ENCODE peak calls at places on chromosome 15, in nine cellular contexts. One of them, this sample, is unnamed.

GRCh38 chr15:33194704-33195261 is at the start of gene FMN1:
- DNase-seq in gastrocnemius medialis: peak
- DNase-seq in heart right ventricle: peak
- DNase-seq in body of pancreas: peak
- DNase-seq in psoas muscle: peak
- DNase-seq in GM23338: peak
- DNase-seq in upper lobe of right lung: peak
- DNase-seq in hepatocyte: peak
- DNase-seq in left lung: peak
- DNase-seq in this sample: peak

GRCh38 chr15:23472678-23473077 is 25.6 kb upstream of the GOLGA6L2 start:
- DNase-seq in gastrocnemius medialis: no peak
- DNase-seq in heart right ventricle: no peak
- DNase-seq in body of pancreas: no peak
- DNase-seq in psoas muscle: no peak
- DNase-seq in GM23338: no peak
- DNase-seq in upper lobe of right lung: no peak
- DNase-seq in hepatocyte: no peak
- DNase-seq in left lung: no peak
- DNase-seq in this sample: no peak

GRCh38 chr15:96629501-96629900 is 299.0 kb downstream of the NR2F2 start:
- DNase-seq in gastrocnemius medialis: no peak
- DNase-seq in heart right ventricle: peak
- DNase-seq in body of pancreas: no peak
- DNase-seq in psoas muscle: peak
- DNase-seq in GM23338: no peak
- DNase-seq in upper lobe of right lung: no peak
- DNase-seq in hepatocyte: no peak
- DNase-seq in left lung: no peak
- DNase-seq in this sample: peak

GRCh38 chr15:78991476-78991875 is 46.6 kb upstream of the CTSH start:
- DNase-seq in gastrocnemius medialis: no peak
- DNase-seq in heart right ventricle: no peak
- DNase-seq in body of pancreas: no peak
- DNase-seq in psoas muscle: no peak
- DNase-seq in GM23338: no peak
- DNase-seq in upper lobe of right lung: no peak
- DNase-seq in hepatocyte: peak
- DNase-seq in left lung: no peak
- DNase-seq in this sample: no peak

GRCh38 chr15:70018646-70019600 is 78.8 kb downstream of the TLE3 start:
- DNase-seq in gastrocnemius medialis: no peak
- DNase-seq in heart right ventricle: no peak
- DNase-seq in body of pancreas: no peak
- DNase-seq in psoas muscle: no peak
- DNase-seq in GM23338: no peak
- DNase-seq in upper lobe of right lung: no peak
- DNase-seq in hepatocyte: no peak
- DNase-seq in left lung: no peak
- DNase-seq in this sample: peak

GRCh38 chr15:48046813-48047483 is 73.8 kb upstream of the SLC24A5 start:
- DNase-seq in gastrocnemius medialis: no peak
- DNase-seq in heart right ventricle: no peak
- DNase-seq in body of pancreas: no peak
- DNase-seq in psoas muscle: no peak
- DNase-seq in GM23338: peak
- DNase-seq in upper lobe of right lung: no peak
- DNase-seq in hepatocyte: no peak
- DNase-seq in left lung: no peak
- DNase-seq in this sample: no peak

GRCh38 chr15:32994810-32995424 is 199.6 kb downstream of the FMN1 start:
- DNase-seq in gastrocnemius medialis: no peak
- DNase-seq in heart right ventricle: no peak
- DNase-seq in body of pancreas: no peak
- DNase-seq in psoas muscle: no peak
- DNase-seq in GM23338: peak
- DNase-seq in upper lobe of right lung: no peak
- DNase-seq in hepatocyte: peak
- DNase-seq in left lung: no peak
- DNase-seq in this sample: no peak

GRCh38 chr15:76844096-76844495 is 61.0 kb downstream of the SCAPER start:
- DNase-seq in gastrocnemius medialis: no peak
- DNase-seq in heart right ventricle: no peak
- DNase-seq in body of pancreas: no peak
- DNase-seq in psoas muscle: no peak
- DNase-seq in GM23338: no peak
- DNase-seq in upper lobe of right lung: no peak
- DNase-seq in hepatocyte: no peak
- DNase-seq in left lung: no peak
- DNase-seq in this sample: no peak

GRCh38 chr15:90095521-90095959 is 6.7 kb downstream of the IDH2 start:
- DNase-seq in gastrocnemius medialis: no peak
- DNase-seq in heart right ventricle: no peak
- DNase-seq in body of pancreas: peak
- DNase-seq in psoas muscle: no peak
- DNase-seq in GM23338: peak
- DNase-seq in upper lobe of right lung: no peak
- DNase-seq in hepatocyte: no peak
- DNase-seq in left lung: no peak
- DNase-seq in this sample: no peak

GRCh38 chr15:50698101-50698500 is 11.5 kb upstream of the TRPM7 start:
- DNase-seq in gastrocnemius medialis: no peak
- DNase-seq in heart right ventricle: no peak
- DNase-seq in body of pancreas: no peak
- DNase-seq in psoas muscle: no peak
- DNase-seq in GM23338: no peak
- DNase-seq in upper lobe of right lung: no peak
- DNase-seq in hepatocyte: no peak
- DNase-seq in left lung: no peak
- DNase-seq in this sample: no peak

GRCh38 chr15:99998661-99999101 is 265.4 kb upstream of the LYSMD4 start:
- DNase-seq in gastrocnemius medialis: no peak
- DNase-seq in heart right ventricle: no peak
- DNase-seq in body of pancreas: no peak
- DNase-seq in psoas muscle: no peak
- DNase-seq in GM23338: no peak
- DNase-seq in upper lobe of right lung: peak
- DNase-seq in hepatocyte: no peak
- DNase-seq in left lung: no peak
- DNase-seq in this sample: no peak

GRCh38 chr15:50162988-50163718 is 18.8 kb upstream of the SLC27A2 start:
- DNase-seq in gastrocnemius medialis: no peak
- DNase-seq in heart right ventricle: no peak
- DNase-seq in body of pancreas: no peak
- DNase-seq in psoas muscle: no peak
- DNase-seq in GM23338: no peak
- DNase-seq in upper lobe of right lung: no peak
- DNase-seq in hepatocyte: no peak
- DNase-seq in left lung: no peak
- DNase-seq in this sample: no peak

GRCh38 chr15:91867581-91868026 is 14.1 kb downstream of the SLCO3A1 start:
- DNase-seq in gastrocnemius medialis: peak
- DNase-seq in heart right ventricle: peak
- DNase-seq in body of pancreas: peak
- DNase-seq in psoas muscle: peak
- DNase-seq in GM23338: peak
- DNase-seq in upper lobe of right lung: peak
- DNase-seq in hepatocyte: peak
- DNase-seq in left lung: peak
- DNase-seq in this sample: peak

GRCh38 chr15:40454904-40455391 is 14.2 kb downstream of the BAHD1 start:
- DNase-seq in gastrocnemius medialis: no peak
- DNase-seq in heart right ventricle: no peak
- DNase-seq in body of pancreas: no peak
- DNase-seq in psoas muscle: peak
- DNase-seq in GM23338: no peak
- DNase-seq in upper lobe of right lung: no peak
- DNase-seq in hepatocyte: peak
- DNase-seq in left lung: no peak
- DNase-seq in this sample: no peak

DNA sequence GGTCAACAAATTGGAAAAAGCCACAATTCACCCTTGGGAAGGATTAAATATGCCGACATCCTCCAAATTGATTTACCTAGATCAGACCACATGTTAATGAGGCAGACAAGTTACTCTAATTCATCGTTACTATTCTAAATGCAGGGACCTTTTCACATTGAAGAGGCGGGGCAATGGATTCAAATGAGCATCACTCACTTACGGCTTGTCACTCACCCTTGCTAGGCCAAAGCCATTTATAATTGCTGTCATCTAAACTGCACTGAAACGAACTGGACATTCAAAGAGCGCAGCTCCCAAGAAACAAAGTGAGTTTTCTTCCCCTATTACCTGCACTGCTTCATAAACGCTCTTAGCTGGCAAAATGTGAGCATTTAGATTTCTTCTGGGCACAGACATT is 313.9 kb downstream of the WDR72 start:
- DNase-seq in gastrocnemius medialis: no peak
- DNase-seq in heart right ventricle: no peak
- DNase-seq in body of pancreas: no peak
- DNase-seq in psoas muscle: no peak
- DNase-seq in GM23338: no peak
- DNase-seq in upper lobe of right lung: no peak
- DNase-seq in hepatocyte: no peak
- DNase-seq in left lung: no peak
- DNase-seq in this sample: no peak
- H3K4me3 ChIP-seq in gastrocnemius medialis: no peak
- H3K4me3 ChIP-seq in heart right ventricle: no peak
- H3K4me3 ChIP-seq in body of pancreas: no peak
- H3K4me3 ChIP-seq in psoas muscle: no peak
- H3K4me3 ChIP-seq in GM23338: no peak
- H3K4me3 ChIP-seq in upper lobe of right lung: no peak
- H3K4me3 ChIP-seq in hepatocyte: no peak
- H3K4me3 ChIP-seq in left lung: no peak
- H3K4me3 ChIP-seq in this sample: no peak

GRCh38 chr15:52783191-52783829 is 6.8 kb downstream of the ONECUT1 start:
- DNase-seq in gastrocnemius medialis: no peak
- DNase-seq in heart right ventricle: no peak
- DNase-seq in body of pancreas: peak
- DNase-seq in psoas muscle: no peak
- DNase-seq in GM23338: peak
- DNase-seq in upper lobe of right lung: peak
- DNase-seq in hepatocyte: peak
- DNase-seq in left lung: no peak
- DNase-seq in this sample: no peak
- H3K27ac ChIP-seq in gastrocnemius medialis: no peak
- H3K27ac ChIP-seq in heart right ventricle: no peak
- H3K27ac ChIP-seq in body of pancreas: peak
- H3K27ac ChIP-seq in psoas muscle: no peak
- H3K27ac ChIP-seq in GM23338: no peak
- H3K27ac ChIP-seq in upper lobe of right lung: no peak
- H3K27ac ChIP-seq in hepatocyte: no peak
- H3K27ac ChIP-seq in left lung: no peak
- H3K27ac ChIP-seq in this sample: no peak

GRCh38 chr15:83110361-83110760 is 2.9 kb downstream of the TM6SF1 start:
- DNase-seq in gastrocnemius medialis: no peak
- DNase-seq in heart right ventricle: no peak
- DNase-seq in body of pancreas: no peak
- DNase-seq in psoas muscle: no peak
- DNase-seq in GM23338: no peak
- DNase-seq in upper lobe of right lung: no peak
- DNase-seq in hepatocyte: no peak
- DNase-seq in left lung: no peak
- DNase-seq in this sample: no peak
- TF ChIP-seq CTCF in gastrocnemius medialis: no peak
- TF ChIP-seq CTCF in heart right ventricle: no peak
- TF ChIP-seq CTCF in body of pancreas: no peak
- TF ChIP-seq CTCF in psoas muscle: no peak
- TF ChIP-seq CTCF in GM23338: no peak
- TF ChIP-seq CTCF in upper lobe of right lung: no peak
- TF ChIP-seq CTCF in hepatocyte: no peak
- TF ChIP-seq CTCF in left lung: no peak
- TF ChIP-seq CTCF in this sample: no peak

GRCh38 chr15:42456539-42456938 is 34.4 kb downstream of the ZNF106 start:
- DNase-seq in gastrocnemius medialis: no peak
- DNase-seq in heart right ventricle: no peak
- DNase-seq in body of pancreas: no peak
- DNase-seq in psoas muscle: no peak
- DNase-seq in GM23338: no peak
- DNase-seq in upper lobe of right lung: no peak
- DNase-seq in hepatocyte: no peak
- DNase-seq in left lung: no peak
- DNase-seq in this sample: no peak

GRCh38 chr15:42461261-42461660 is 29.7 kb downstream of the ZNF106 start:
- DNase-seq in gastrocnemius medialis: no peak
- DNase-seq in heart right ventricle: no peak
- DNase-seq in body of pancreas: no peak
- DNase-seq in psoas muscle: no peak
- DNase-seq in GM23338: no peak
- DNase-seq in upper lobe of right lung: no peak
- DNase-seq in hepatocyte: no peak
- DNase-seq in left lung: no peak
- DNase-seq in this sample: no peak

GRCh38 chr15:42453826-42454225 is 37.1 kb downstream of the ZNF106 start:
- DNase-seq in gastrocnemius medialis: no peak
- DNase-seq in heart right ventricle: no peak
- DNase-seq in body of pancreas: no peak
- DNase-seq in psoas muscle: no peak
- DNase-seq in GM23338: no peak
- DNase-seq in upper lobe of right lung: no peak
- DNase-seq in hepatocyte: no peak
- DNase-seq in left lung: no peak
- DNase-seq in this sample: no peak

GRCh38 chr15:42456971-42457370 is 34.0 kb downstream of the ZNF106 start:
- DNase-seq in gastrocnemius medialis: no peak
- DNase-seq in heart right ventricle: no peak
- DNase-seq in body of pancreas: no peak
- DNase-seq in psoas muscle: no peak
- DNase-seq in GM23338: no peak
- DNase-seq in upper lobe of right lung: no peak
- DNase-seq in hepatocyte: no peak
- DNase-seq in left lung: no peak
- DNase-seq in this sample: no peak

DNA sequence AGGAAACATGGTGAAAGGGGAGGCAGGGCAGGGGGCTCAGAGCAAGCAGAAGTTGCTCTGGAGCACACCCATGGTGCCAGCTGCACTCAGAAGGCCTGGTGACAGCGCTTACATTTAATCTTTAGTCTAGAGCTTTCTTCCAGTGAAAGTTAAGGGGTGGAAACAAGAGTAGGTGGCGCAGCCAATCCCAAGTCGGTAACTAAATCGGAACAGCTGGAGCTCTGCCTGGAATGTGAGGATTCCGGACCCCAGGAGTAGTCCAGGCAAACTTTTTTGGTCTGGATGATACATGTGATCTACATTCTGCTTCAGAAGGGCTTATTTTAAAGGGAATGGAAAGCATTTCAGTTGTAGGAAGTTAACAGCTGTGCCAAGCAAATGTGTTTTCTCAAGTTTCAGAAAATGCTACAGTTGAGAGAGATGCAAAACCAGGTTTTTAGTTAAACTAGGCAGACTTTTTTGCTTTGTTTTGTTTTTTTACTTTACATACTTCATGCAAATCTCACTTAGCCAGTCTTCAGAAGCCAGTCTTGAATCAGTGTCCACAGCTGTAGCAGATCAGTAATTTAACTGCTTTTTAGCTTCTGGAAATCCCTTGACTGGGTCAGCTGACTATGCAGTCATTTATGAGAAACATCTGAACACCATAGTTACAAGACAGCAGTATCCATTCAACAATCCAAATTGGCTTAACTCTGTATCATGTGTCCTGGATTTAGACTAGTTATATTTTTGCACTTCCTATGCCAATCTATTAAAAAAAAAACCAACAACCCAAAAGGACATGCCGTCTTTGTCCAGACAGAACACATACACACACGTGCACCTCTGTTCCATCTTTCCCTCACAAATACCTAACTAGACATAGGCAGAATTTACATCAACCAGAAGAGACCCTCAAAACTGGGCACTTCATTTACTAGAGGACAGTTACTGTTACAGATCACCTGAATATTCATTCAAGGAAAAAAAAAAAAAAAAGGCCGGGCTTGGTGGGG is 33.2 kb downstream of the ZNF106 start:
- DNase-seq in gastrocnemius medialis: peak
- DNase-seq in heart right ventricle: peak
- DNase-seq in body of pancreas: peak
- DNase-seq in psoas muscle: peak
- DNase-seq in GM23338: peak
- DNase-seq in upper lobe of right lung: no peak
- DNase-seq in hepatocyte: peak
- DNase-seq in left lung: peak
- DNase-seq in this sample: peak
- H3K4me3 ChIP-seq in gastrocnemius medialis: peak
- H3K4me3 ChIP-seq in heart right ventricle: peak
- H3K4me3 ChIP-seq in body of pancreas: no peak
- H3K4me3 ChIP-seq in psoas muscle: peak
- H3K4me3 ChIP-seq in GM23338: peak
- H3K4me3 ChIP-seq in upper lobe of right lung: peak
- H3K4me3 ChIP-seq in hepatocyte: peak
- H3K4me3 ChIP-seq in left lung: no peak
- H3K4me3 ChIP-seq in this sample: peak

This sample was measured in tibial artery.